ENCODE peak calls at places on chromosomes 11 and 22, in five cellular contexts. One of them, this sample, is unnamed.

GRCh38 chr11:120096756-120097191 is 41.1 kb downstream of the TRIM29 start:
- DNase-seq in spleen: no peak
- DNase-seq in GM12891: no peak
- DNase-seq in sigmoid colon: no peak
- DNase-seq in breast epithelium: no peak
- DNase-seq in this sample: no peak

GRCh38 chr11:128151338-128151737 is 436.0 kb downstream of the ETS1 start:
- DNase-seq in spleen: no peak
- DNase-seq in GM12891: no peak
- DNase-seq in sigmoid colon: no peak
- DNase-seq in breast epithelium: no peak
- DNase-seq in this sample: no peak

GRCh38 chr22:42315392-42315756 is 44.9 kb upstream of the TCF20 start:
- DNase-seq in spleen: no peak
- DNase-seq in GM12891: no peak
- DNase-seq in sigmoid colon: no peak
- DNase-seq in breast epithelium: no peak
- DNase-seq in this sample: no peak

GRCh38 chr11:124740277-124740882 is 638 bp downstream of the NRGN start:
- DNase-seq in spleen: peak
- DNase-seq in GM12891: no peak
- DNase-seq in sigmoid colon: no peak
- DNase-seq in breast epithelium: peak
- DNase-seq in this sample: no peak

GRCh38 chr11:199004-199581 is 6.2 kb downstream of the SCGB1C1 start:
- DNase-seq in spleen: peak
- DNase-seq in GM12891: no peak
- DNase-seq in sigmoid colon: peak
- DNase-seq in breast epithelium: no peak
- DNase-seq in this sample: no peak

GRCh38 chr11:5846689-5847088 is 5.0 kb upstream of the OR52E6 start:
- DNase-seq in spleen: no peak
- DNase-seq in GM12891: no peak
- DNase-seq in sigmoid colon: no peak
- DNase-seq in breast epithelium: no peak
- DNase-seq in this sample: no peak

GRCh38 chr11:85257837-85258236 is 369.3 kb downstream of the DLG2 start:
- DNase-seq in spleen: no peak
- DNase-seq in GM12891: peak
- DNase-seq in sigmoid colon: no peak
- DNase-seq in breast epithelium: no peak
- DNase-seq in this sample: no peak

GRCh38 chr11:32353884-32354283 is 81.5 kb downstream of the WT1 start:
- DNase-seq in spleen: no peak
- DNase-seq in GM12891: no peak
- DNase-seq in sigmoid colon: no peak
- DNase-seq in breast epithelium: no peak
- DNase-seq in this sample: no peak

DNA sequence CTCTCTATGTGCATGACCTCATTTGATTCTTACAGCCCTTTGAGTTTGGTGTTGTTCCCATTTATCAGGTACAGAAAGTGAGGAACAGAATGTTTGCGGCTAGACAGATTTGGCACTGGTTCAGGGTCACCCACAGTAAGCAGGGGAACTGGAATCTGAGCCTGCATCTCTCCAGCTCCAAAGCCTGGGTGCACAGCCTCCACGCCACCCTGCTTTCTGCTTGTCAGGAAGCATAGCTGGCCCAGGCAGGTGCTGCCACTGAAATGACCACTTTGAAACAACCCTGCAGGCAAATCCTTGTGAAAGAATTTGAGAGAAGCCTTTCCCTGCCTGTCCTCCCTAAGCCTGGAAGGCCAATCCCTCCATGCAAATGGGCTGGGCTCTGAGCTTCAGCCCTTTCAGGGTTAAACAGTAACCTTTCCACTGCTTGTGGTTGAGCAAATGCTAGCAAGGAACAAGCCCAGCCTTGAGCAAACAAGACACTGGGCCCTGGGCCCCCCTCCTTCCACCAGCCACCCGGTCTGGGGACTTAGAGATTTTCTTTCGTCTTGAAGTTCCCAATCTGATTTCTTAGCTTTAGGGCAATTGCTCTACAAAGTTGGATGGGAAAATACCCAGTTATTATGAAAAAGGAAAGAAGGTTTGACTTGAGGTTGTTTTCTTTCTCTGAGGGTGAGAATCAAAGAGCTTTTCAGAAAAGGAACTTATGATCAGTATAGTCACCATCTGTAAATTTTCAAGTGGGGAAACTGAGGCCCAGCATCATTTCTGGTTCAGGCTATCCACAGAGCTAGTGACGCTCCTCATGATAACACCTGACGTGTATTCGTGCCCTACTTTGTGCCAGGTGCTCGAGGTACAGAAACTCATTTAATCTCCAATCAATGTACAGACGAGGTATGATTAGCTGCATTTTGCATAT is 19.4 kb downstream of the EHF start:
- DNase-seq in spleen: no peak
- DNase-seq in GM12891: no peak
- DNase-seq in sigmoid colon: no peak
- DNase-seq in breast epithelium: peak
- DNase-seq in this sample: no peak
- TF ChIP-seq POLR2AphosphoS5 in spleen: no peak
- TF ChIP-seq POLR2AphosphoS5 in GM12891: no peak
- TF ChIP-seq POLR2AphosphoS5 in sigmoid colon: no peak
- TF ChIP-seq POLR2AphosphoS5 in breast epithelium: no peak
- TF ChIP-seq POLR2AphosphoS5 in this sample: no peak

GRCh38 chr22:37581534-37581933 is 1.6 kb upstream of the LGALS2 start:
- DNase-seq in spleen: peak
- DNase-seq in GM12891: no peak
- DNase-seq in sigmoid colon: no peak
- DNase-seq in breast epithelium: no peak
- DNase-seq in this sample: no peak
- TF ChIP-seq POLR2AphosphoS5 in spleen: peak
- TF ChIP-seq POLR2AphosphoS5 in GM12891: no peak
- TF ChIP-seq POLR2AphosphoS5 in sigmoid colon: no peak
- TF ChIP-seq POLR2AphosphoS5 in breast epithelium: no peak
- TF ChIP-seq POLR2AphosphoS5 in this sample: no peak

GRCh38 chr11:11428714-11429113 is 75.7 kb upstream of the CSNK2A3 start:
- DNase-seq in spleen: no peak
- DNase-seq in GM12891: no peak
- DNase-seq in sigmoid colon: no peak
- DNase-seq in breast epithelium: no peak
- DNase-seq in this sample: no peak
- TF ChIP-seq POLR2AphosphoS5 in spleen: no peak
- TF ChIP-seq POLR2AphosphoS5 in GM12891: no peak
- TF ChIP-seq POLR2AphosphoS5 in sigmoid colon: no peak
- TF ChIP-seq POLR2AphosphoS5 in breast epithelium: no peak
- TF ChIP-seq POLR2AphosphoS5 in this sample: no peak

DNA sequence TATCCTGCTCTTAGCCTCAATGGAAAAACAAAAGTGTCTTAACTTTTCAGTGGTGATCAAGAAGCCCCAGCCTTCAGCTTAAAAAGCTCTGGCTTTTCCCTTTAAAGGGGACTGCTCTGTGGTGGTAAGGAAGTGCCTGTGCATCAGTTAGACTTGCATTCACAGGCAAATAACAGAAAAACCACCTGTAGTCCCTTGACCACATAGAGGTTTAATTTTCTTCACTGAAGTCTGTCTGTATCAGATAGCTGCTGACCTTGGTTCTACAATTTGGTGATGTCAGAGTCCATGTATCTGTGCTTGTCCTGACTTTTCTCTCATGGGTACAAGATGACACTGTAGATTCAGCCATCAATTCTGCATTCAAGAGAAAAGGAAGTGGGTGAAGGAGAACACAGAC is 43.0 kb upstream of the RDX start:
- DNase-seq in spleen: no peak
- DNase-seq in GM12891: no peak
- DNase-seq in sigmoid colon: no peak
- DNase-seq in breast epithelium: no peak
- DNase-seq in this sample: no peak
- TF ChIP-seq POLR2AphosphoS5 in spleen: no peak
- TF ChIP-seq POLR2AphosphoS5 in GM12891: no peak
- TF ChIP-seq POLR2AphosphoS5 in sigmoid colon: no peak
- TF ChIP-seq POLR2AphosphoS5 in breast epithelium: no peak
- TF ChIP-seq POLR2AphosphoS5 in this sample: no peak

GRCh38 chr11:104918113-104918824 is 20.0 kb upstream of the CASP12 start:
- DNase-seq in spleen: no peak
- DNase-seq in GM12891: no peak
- DNase-seq in sigmoid colon: no peak
- DNase-seq in breast epithelium: no peak
- DNase-seq in this sample: no peak
- TF ChIP-seq POLR2AphosphoS5 in spleen: no peak
- TF ChIP-seq POLR2AphosphoS5 in GM12891: no peak
- TF ChIP-seq POLR2AphosphoS5 in sigmoid colon: peak
- TF ChIP-seq POLR2AphosphoS5 in breast epithelium: no peak
- TF ChIP-seq POLR2AphosphoS5 in this sample: no peak

GRCh38 chr11:35131094-35131493 is 7.9 kb upstream of the CD44 start:
- DNase-seq in spleen: no peak
- DNase-seq in GM12891: no peak
- DNase-seq in sigmoid colon: no peak
- DNase-seq in breast epithelium: no peak
- DNase-seq in this sample: no peak
- TF ChIP-seq POLR2AphosphoS5 in spleen: no peak
- TF ChIP-seq POLR2AphosphoS5 in GM12891: no peak
- TF ChIP-seq POLR2AphosphoS5 in sigmoid colon: no peak
- TF ChIP-seq POLR2AphosphoS5 in breast epithelium: no peak
- TF ChIP-seq POLR2AphosphoS5 in this sample: no peak

This sample was measured in SK-N-MC.